ENCODE peak calls at places on chromosomes 3 and 15, in four cellular contexts. W, X, C and Z are unnamed samples.

GRCh38 chr3:55191911-55192787 is 264.3 kb upstream of the LRTM1 start:
- DNase-seq in W (no peak), C (no peak), X (no peak), Z (no peak)

GRCh38 chr15:73753250-73754130 is at the start of gene INSYN1:
- DNase-seq in X (peak; percentile 42), W (no peak), C (no peak), Z (no peak)

GRCh38 chr3:171162986-171163723 is 136.6 kb upstream of the SLC2A2 start:
- DNase-seq in W (peak; percentile 27), C (no peak), X (no peak), Z (no peak)

GRCh38 chr3:171157286-171157685 is 130.8 kb upstream of the SLC2A2 start:
- DNase-seq in W (no peak), C (peak; percentile 86), X (peak; percentile 14), Z (no peak)

GRCh38 chr15:77832874-77833273 is 200.2 kb upstream of the LINGO1 start:
- DNase-seq in W (no peak), X (no peak), C (no peak), Z (no peak)

GRCh38 chr3:139746481-139746880 is 68.7 kb upstream of the NMNAT3 start:
- DNase-seq in W (no peak), X (no peak), C (no peak), Z (no peak)

GRCh38 chr3:182671942-182672341 is 121.4 kb upstream of the ATP11B start:
- DNase-seq in W (no peak), C (no peak), X (no peak), Z (no peak)

GRCh38 chr3:126654571-126655393 is at the start of gene TXNRD3:
- DNase-seq in W (peak; percentile 71), C (peak; percentile 62), X (peak; percentile 81), Z (no peak)

GRCh38 chr3:119497824-119498187 is 541 bp upstream of the TIMMDC1 start:
- DNase-seq in C (peak; percentile 20), X (no peak), W (no peak), Z (no peak)

GRCh38 chr15:40721716-40722115 is 26.7 kb downstream of the RAD51 start:
- DNase-seq in C (no peak), X (no peak), W (no peak), Z (no peak)

GRCh38 chr3:106206613-106207012 is 337.8 kb upstream of the CBLB start:
- DNase-seq in W (no peak), X (no peak), C (no peak), Z (no peak)

GRCh38 chr15:44804303-44805046 is 68.1 kb downstream of the TRIM69 start:
- DNase-seq in W (no peak), X (no peak), C (no peak), Z (no peak)

GRCh38 chr3:150106752-150107428 is 136.2 kb upstream of the PFN2 start:
- DNase-seq in X (no peak), C (no peak), W (no peak), Z (no peak)

GRCh38 chr3:72259755-72260589 is 475.0 kb upstream of the PROK2 start:
- DNase-seq in W (no peak), X (no peak), C (no peak), Z (no peak)

GRCh38 chr15:68782589-68783161 is 38.0 kb downstream of the ANP32A start:
- DNase-seq in W (no peak), X (no peak), C (no peak), Z (no peak)

GRCh38 chr15:60740787-60741354 is 261.9 kb upstream of the ICE2 start:
- DNase-seq in W (no peak), X (no peak), C (peak; percentile 34), Z (no peak)

GRCh38 chr15:95291878-95292472 is 1038.5 kb upstream of the NR2F2 start:
- DNase-seq in X (no peak), W (peak; percentile 60), C (peak; percentile 28), Z (no peak)

GRCh38 chr3:153138267-153139210 is 23.5 kb upstream of the RAP2B start:
- DNase-seq in X (no peak), C (peak; percentile 97), W (no peak), Z (peak; percentile 89)

GRCh38 chr3:28743843-28744242 is 395.2 kb upstream of the AZI2 start:
- DNase-seq in X (no peak), W (no peak), C (no peak), Z (no peak)

GRCh38 chr3:71680588-71680987 is 44.6 kb downstream of the EIF4E3 start:
- DNase-seq in X (no peak), W (no peak), C (no peak), Z (no peak)

GRCh38 chr15:47972738-47973137 is 148.1 kb upstream of the SLC24A5 start:
- DNase-seq in X (no peak), W (no peak), C (no peak), Z (no peak)

GRCh38 chr15:96583671-96584070 is 253.2 kb downstream of the NR2F2 start:
- DNase-seq in C (no peak), W (no peak), X (no peak), Z (no peak)

GRCh38 chr15:37995461-37996347 is 61.3 kb downstream of the TMCO5A start:
- DNase-seq in W (no peak), C (peak; percentile 18), X (no peak), Z (peak; percentile 26)

GRCh38 chr15:90808517-90808939 is 59.9 kb upstream of the FURIN start:
- DNase-seq in C (no peak), X (no peak), W (no peak), Z (no peak)

GRCh38 chr3:86991840-86992430 is 986 bp upstream of the VGLL3 start:
- DNase-seq in W (no peak), X (no peak), C (no peak), Z (no peak)

GRCh38 chr3:17775073-17775472 is 32.6 kb upstream of the TBC1D5 start:
- DNase-seq in X (no peak), C (no peak), W (no peak), Z (no peak)

GRCh38 chr3:12939137-12939536 is 97.8 kb upstream of the RPL32 start:
- DNase-seq in W (no peak), X (no peak), C (no peak), Z (no peak)

GRCh38 chr3:186540444-186541226 is 3.5 kb downstream of the CRYGS start:
- DNase-seq in C (peak; percentile 70), X (peak; percentile 75), W (peak; percentile 63), Z (peak; percentile 76)

GRCh38 chr3:129346690-129347440 is 68.2 kb downstream of the HMCES start:
- DNase-seq in W (no peak), C (no peak), X (no peak), Z (no peak)

GRCh38 chr3:129562803-129563202 is 19.8 kb downstream of the H1-8 start:
- DNase-seq in C (no peak), X (no peak), W (no peak), Z (no peak)

GRCh38 chr3:195692361-195692700 is 28.4 kb upstream of the MUC20 start:
- DNase-seq in W (no peak), X (no peak), C (no peak), Z (no peak)

GRCh38 chr3:85760342-85760741 is 801.6 kb downstream of the CADM2 start:
- DNase-seq in W (no peak), X (no peak), C (peak; percentile 10), Z (no peak)

GRCh38 chr3:108008931-108009635 is 81.7 kb downstream of the CD47 start:
- DNase-seq in X (no peak), W (no peak), C (no peak), Z (no peak)

GRCh38 chr3:108008106-108008505 is 82.7 kb downstream of the CD47 start:
- DNase-seq in W (no peak), X (no peak), C (no peak), Z (no peak)

GRCh38 chr3:108006901-108007331 is 83.9 kb downstream of the CD47 start:
- DNase-seq in C (no peak), X (no peak), W (no peak), Z (no peak)

GRCh38 chr3:108004647-108005046 is 86.2 kb downstream of the CD47 start:
- DNase-seq in W (no peak), X (no peak), C (no peak), Z (no peak)

DNA sequence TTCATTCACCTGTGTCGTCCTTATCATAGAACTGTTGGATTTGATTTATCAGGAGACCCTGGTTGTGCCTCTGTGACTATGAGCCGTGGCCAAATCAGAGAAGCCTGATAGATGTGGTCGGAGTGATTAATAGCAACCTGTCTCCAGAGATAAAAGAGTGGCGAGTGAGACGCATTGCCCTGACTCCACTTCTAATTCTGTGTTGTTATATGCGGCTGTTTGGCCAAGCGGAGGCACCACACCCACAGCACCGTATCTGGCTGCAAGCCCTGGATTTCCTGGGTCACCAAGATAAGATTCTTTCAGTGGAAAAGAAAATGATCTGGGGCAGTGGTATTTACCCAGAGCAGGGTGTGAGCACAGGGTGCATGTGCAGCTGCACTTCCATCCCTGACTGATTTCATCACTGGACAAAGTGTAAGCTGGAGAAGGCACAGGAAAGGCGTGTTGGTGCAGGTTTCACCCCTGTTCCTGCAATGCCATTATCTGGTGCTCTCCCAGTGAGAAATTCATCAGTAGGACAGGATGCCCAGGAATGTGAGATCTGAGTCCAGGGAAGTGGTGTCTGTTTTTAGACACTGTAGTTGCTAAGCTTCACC is 84.7 kb downstream of the CD47 start:
- DNase-seq in C (peak; percentile 11), X (no peak), W (peak; percentile 5), Z (no peak)
- TF ChIP-seq CBFB in C (no peak), X (no peak), W (no peak), Z (no peak)

DNA sequence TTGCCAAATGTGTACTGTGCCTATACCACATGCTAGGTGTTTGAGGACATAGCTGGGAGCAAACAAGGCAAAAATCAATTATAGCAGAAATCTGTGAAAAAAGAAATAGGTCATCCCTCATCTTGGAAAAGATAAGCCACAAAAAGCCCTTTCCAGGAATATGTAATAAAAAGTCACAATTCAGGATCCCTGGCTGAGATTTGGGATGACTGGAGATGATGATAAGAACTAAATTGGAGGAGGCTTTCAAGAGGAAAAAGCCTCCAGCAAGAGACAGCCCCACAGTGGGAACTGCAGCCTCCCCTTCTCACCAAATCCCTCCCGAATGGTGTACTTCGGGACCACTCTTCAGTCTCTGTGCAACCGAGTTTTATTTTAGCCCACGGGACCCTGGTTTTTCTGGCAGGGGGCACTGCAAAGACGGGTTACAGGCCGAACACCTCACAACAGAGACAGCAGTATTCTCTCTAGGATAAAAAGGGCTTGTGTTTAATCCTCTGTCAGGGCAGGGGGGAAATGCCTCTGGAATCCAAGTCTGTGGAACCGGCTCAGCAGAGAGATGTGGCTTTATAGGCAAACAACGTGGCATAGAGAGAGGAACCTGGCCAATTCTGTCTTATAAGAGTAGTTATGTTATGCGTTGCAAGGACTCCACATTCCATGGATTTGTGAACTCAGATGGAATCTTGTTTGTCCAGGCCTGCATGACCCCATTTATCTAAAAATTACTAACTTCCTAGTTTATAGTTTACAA is 1.2 kb upstream of the LMCD1 start:
- DNase-seq in X (no peak), W (no peak), C (peak; percentile 87), Z (no peak)
- TF ChIP-seq CBFB in X (no peak), W (no peak), C (no peak), Z (no peak)

DNA sequence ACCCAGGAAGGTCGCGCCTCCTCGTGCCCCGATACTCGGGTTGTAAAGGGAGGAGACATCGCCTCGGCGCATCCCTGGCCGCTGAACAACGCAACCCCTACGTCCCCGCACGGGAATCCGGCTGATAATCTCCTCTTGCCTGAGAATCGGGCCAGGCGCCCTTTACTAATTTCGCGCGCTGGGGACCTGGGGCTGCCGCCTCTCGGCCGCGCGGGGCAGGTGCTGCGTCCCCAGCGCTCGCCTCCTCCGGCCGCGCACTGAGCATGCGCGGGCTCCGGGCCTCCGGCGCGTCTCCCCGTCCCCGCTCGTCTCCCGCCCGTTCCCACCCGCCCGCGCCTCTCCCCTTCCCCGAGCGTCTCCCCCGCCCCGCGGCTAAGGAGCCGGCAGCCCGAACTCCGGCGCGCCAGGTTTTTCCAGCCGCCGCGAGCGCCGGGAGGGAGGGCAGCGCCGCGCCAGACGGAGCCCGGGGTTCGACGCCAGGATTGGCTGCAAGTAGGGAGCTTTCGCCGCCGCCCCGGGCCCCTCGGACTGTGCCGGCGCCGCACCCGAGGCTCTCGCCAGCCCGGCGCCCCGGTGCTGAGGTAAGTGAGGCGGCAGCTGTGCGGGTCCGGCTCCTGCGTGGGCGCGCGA is at the start of gene CNTN4:
- DNase-seq in W (no peak), C (peak; percentile 24), X (no peak), Z (no peak)
- TF ChIP-seq CBFB in W (no peak), C (no peak), X (no peak), Z (no peak)

GRCh38 chr3:187976361-187976900 is 177.5 kb upstream of the LPP start:
- DNase-seq in X (no peak), C (no peak), W (no peak), Z (no peak)
- TF ChIP-seq CBFB in X (no peak), C (no peak), W (no peak), Z (no peak)